ENCODE peak calls at places on chromosomes 12 and 14, in six cellular contexts. O, A, S, R, C and L are unnamed samples.

GRCh38 chr12:101782544-101782855 is 43.2 kb upstream of the SYCP3 start:
- DNase-seq in R (no peak), S (no peak), A (no peak), O (no peak), C (peak; percentile 24), L (no peak)

GRCh38 chr12:103800252-103800771 is 40.7 kb downstream of the NT5DC3 start:
- DNase-seq in S (peak; percentile 81), C (peak; percentile 10), O (peak; percentile 82), A (peak; percentile 64), R (no peak), L (peak; percentile 82)

GRCh38 chr12:76967181-76967885 is 88.5 kb upstream of the CSRP2 start:
- DNase-seq in R (no peak), S (no peak), O (no peak), C (no peak), A (no peak), L (no peak)

GRCh38 chr14:105203057-105203494 is 22.0 kb upstream of the NUDT14 start:
- DNase-seq in C (peak; percentile 65), A (peak; percentile 75), O (peak; percentile 65), R (no peak), S (no peak), L (peak; percentile 91)

GRCh38 chr14:52318829-52319604 is 4.9 kb downstream of the PTGER2 start:
- DNase-seq in S (no peak), R (no peak), C (no peak), A (peak; percentile 65), O (no peak), L (no peak)

GRCh38 chr14:61103541-61104339 is 122.7 kb downstream of the SLC38A6 start:
- DNase-seq in C (peak; percentile 98), R (no peak), A (peak; percentile 95), O (peak; percentile 40), S (no peak), L (peak; percentile 75)

GRCh38 chr14:31990183-31990862 is 86.8 kb upstream of the ARHGAP5 start:
- DNase-seq in A (no peak), R (no peak), S (no peak), C (no peak), O (no peak), L (no peak)

GRCh38 chr12:130596241-130596640 is 119.9 kb downstream of the RIMBP2 start:
- DNase-seq in A (no peak), R (no peak), O (no peak), C (no peak), S (no peak), L (no peak)

GRCh38 chr12:94676011-94676709 is 25.8 kb upstream of the TMCC3 start:
- DNase-seq in R (no peak), A (no peak), S (no peak), C (no peak), O (no peak), L (no peak)

GRCh38 chr14:53010193-53010592 is 59.3 kb upstream of the FERMT2 start:
- DNase-seq in R (no peak), O (no peak), C (no peak), A (no peak), S (no peak), L (no peak)

GRCh38 chr12:30134229-30134628 is 350.5 kb upstream of the TMTC1 start:
- DNase-seq in O (no peak), A (no peak), R (no peak), S (no peak), C (no peak), L (no peak)

GRCh38 chr12:33111850-33112249 is 215.3 kb upstream of the PKP2 start:
- DNase-seq in S (no peak), A (no peak), O (no peak), C (no peak), R (no peak), L (no peak)